ENCODE peak calls at places on chromosomes 12 and 14, in six cellular contexts. W is HepG2, L is GM12878, M is SK-N-SH, V is K562, I is H1. N is an unnamed sample.
A peak's percentile ranks its signal among the peaks of the same experiment; 100 is the strongest.

GRCh38 chr12:53299101-53299453 is 418 bp upstream of the MYG1 start:
- DNase-seq in M (no peak), I (no peak), L (no peak), W (peak; percentile 23), V (no peak), N (peak; percentile 29)

GRCh38 chr14:34797747-34798583 is 77.2 kb downstream of the BAZ1A start:
- DNase-seq in L (no peak), I (no peak), V (no peak), W (peak; percentile 98), M (no peak), N (no peak)

GRCh38 chr14:63854330-63854729 is 1.5 kb downstream of the SYNE2 start:
- DNase-seq in V (no peak), M (no peak), I (no peak), L (no peak), W (no peak), N (no peak)

GRCh38 chr12:70091021-70091521 is 152.2 kb upstream of the CNOT2 start:
- DNase-seq in L (no peak), W (no peak), V (peak; percentile 7), I (no peak), M (no peak), N (no peak)

GRCh38 chr12:53500119-53500775 is 836 bp upstream of the TARBP2 start:
- DNase-seq in V (peak; percentile 97), L (no peak), W (peak; percentile 44), I (no peak), M (peak; percentile 91), N (no peak)

GRCh38 chr12:80412343-80412953 is 31.6 kb upstream of the PTPRQ start:
- DNase-seq in L (no peak), W (peak; percentile 40), I (no peak), M (peak; percentile 30), V (peak; percentile 25), N (peak; percentile 45)

GRCh38 chr12:52274521-52274920 is at the start of gene KRT86:
- DNase-seq in I (no peak), L (no peak), W (no peak), M (no peak), V (no peak), N (no peak)

GRCh38 chr14:92946847-92947545 is 24.0 kb downstream of the CHGA start:
- DNase-seq in I (no peak), W (no peak), M (no peak), L (no peak), V (no peak), N (no peak)

GRCh38 chr14:96863327-96863985 is 66.3 kb downstream of the VRK1 start:
- DNase-seq in L (no peak), W (no peak), I (no peak), M (no peak), V (no peak), N (no peak)

GRCh38 chr12:569803-570236 is 93.4 kb downstream of the NINJ2 start:
- DNase-seq in W (peak; percentile 66), I (no peak), V (peak; percentile 89), M (peak; percentile 98), L (no peak), N (peak; percentile 59)

GRCh38 chr12:64077922-64078321 is 144.2 kb downstream of the KICS2 start:
- DNase-seq in W (peak; percentile 6), V (no peak), L (no peak), I (no peak), M (no peak), N (no peak)

GRCh38 chr14:55749201-55749812 is 169.3 kb downstream of the KTN1 start:
- DNase-seq in M (no peak), I (no peak), W (no peak), L (no peak), V (no peak), N (no peak)

GRCh38 chr14:20714593-20715250 is 26.2 kb downstream of the ANG start:
- DNase-seq in L (no peak), W (no peak), V (no peak), M (no peak), I (no peak), N (no peak)

GRCh38 chr14:105145381-105146180 is 23.0 kb downstream of the JAG2 start:
- DNase-seq in V (no peak), L (no peak), I (no peak), W (no peak), M (peak; percentile 64), N (no peak)

GRCh38 chr14:68894802-68895201 is 84.3 kb downstream of the ACTN1 start:
- DNase-seq in I (no peak), V (no peak), W (no peak), L (no peak), M (no peak), N (no peak)

GRCh38 chr14:92254786-92255185 is 68.2 kb upstream of the SLC24A4 start:
- DNase-seq in L (no peak), M (no peak), I (no peak), W (no peak), V (no peak), N (no peak)

GRCh38 chr14:22084393-22085281 is 411.0 kb upstream of the OR4E1 start:
- DNase-seq in V (peak; percentile 9), L (peak; percentile 8), I (no peak), W (peak; percentile 76), M (peak; percentile 27), N (peak; percentile 49)

GRCh38 chr14:66379116-66379515 is 107.1 kb upstream of the CCDC196 start:
- DNase-seq in I (no peak), L (no peak), M (no peak), V (no peak), W (no peak), N (no peak)

GRCh38 chr14:61472025-61472672 is 150.8 kb downstream of the PRKCH start:
- DNase-seq in I (no peak), W (peak; percentile 90), L (no peak), V (no peak), M (peak; percentile 75), N (no peak)

GRCh38 chr14:49598182-49598478 is 610 bp upstream of the LRR1 start:
- DNase-seq in V (peak; percentile 12), M (peak; percentile 56), L (no peak), I (no peak), W (no peak), N (no peak)

GRCh38 chr12:89179245-89179644 is 173.1 kb downstream of the DUSP6 start:
- DNase-seq in I (no peak), V (no peak), M (no peak), W (no peak), L (no peak), N (no peak)

GRCh38 chr14:95319312-95320075 is at the start of gene CLMN:
- DNase-seq in M (peak; percentile 89), L (no peak), V (peak; percentile 87), W (no peak), I (no peak), N (peak; percentile 16)

GRCh38 chr14:35406811-35407630 is 2.5 kb upstream of the NFKBIA start:
- DNase-seq in I (no peak), V (peak; percentile 53), W (peak; percentile 87), M (peak; percentile 54), L (no peak), N (peak; percentile 56)

DNA sequence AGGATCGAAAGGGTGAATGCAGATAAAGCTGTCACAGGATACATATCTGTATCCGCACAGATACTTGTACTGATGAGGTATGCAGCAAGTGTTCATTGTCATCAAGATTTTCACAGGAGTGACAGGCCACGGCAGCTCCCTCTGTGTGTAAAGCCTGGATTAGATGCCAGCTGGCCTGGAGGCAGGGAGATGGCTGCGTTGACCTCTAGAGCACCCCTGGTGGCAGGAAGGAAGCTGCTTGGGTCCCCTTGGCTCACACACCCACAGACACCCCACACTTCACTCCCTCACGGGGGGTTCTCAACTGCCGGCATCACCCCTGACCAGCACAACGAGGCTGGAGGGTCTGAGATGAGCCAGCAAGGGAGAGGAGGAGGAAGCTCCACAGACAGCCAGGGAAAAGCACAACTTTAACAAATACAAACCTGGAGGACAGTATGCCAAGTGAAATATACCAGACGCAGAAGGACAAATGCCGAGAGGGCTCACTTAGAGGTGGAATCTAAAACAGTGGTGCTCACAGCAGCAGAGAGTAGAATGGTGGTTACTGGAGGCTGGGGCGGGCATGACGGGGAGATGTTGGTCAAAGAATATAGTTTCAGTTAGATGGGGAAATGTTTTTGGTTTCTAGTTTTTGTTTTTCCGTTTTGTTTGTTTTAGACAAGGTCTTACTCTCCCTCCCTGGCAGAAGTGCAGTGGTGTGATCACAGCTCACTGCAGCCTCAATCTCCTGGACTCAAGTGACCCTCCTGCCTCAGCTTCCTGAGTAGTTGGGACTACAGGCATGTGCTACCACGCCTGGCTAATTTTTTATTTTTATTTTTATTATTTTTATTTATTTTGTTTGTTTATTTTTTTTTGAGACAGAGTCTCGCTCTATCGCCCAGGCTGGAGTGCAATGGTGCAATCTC is 45.7 kb downstream of the TEAD4 start:
- DNase-seq in V (no peak), M (peak; percentile 85), W (no peak), I (no peak), L (no peak), N (no peak)
- TF ChIP-seq CTCF in V (peak; percentile 26), M (peak; percentile 50), W (peak; percentile 29), I (peak; percentile 45), L (peak; percentile 4), N (no peak)

DNA sequence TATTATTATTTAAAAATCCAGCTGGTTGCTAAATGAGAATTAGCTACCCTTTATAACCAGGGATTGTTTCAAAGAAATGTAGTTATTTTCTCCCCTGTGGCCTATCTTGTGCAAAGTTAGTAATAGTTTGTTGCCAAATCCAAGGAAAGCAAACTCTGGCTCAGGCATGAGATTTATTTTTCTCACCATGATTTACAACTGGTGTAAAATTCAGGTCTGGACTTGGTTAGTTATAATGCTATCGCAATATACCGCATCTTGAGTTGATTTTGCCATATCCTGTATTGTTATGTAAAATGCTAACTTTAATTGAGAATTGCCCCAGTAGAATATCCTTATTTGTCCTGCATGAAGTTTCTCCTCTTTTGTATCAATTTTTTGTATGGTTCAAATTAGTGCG is 135.4 kb downstream of the CRADD start:
- DNase-seq in V (no peak), L (no peak), M (no peak), I (no peak), W (no peak), N (no peak)
- TF ChIP-seq JUND in V (no peak), L (no peak), M (no peak), I (no peak), W (no peak), N (no peak)

GRCh38 chr12:124916370-124917134 is 2.1 kb upstream of the UBC start:
- DNase-seq in I (no peak), V (no peak), M (no peak), L (no peak), W (peak; percentile 96), N (peak; percentile 90)
- TF ChIP-seq POLR2AphosphoS5 in I (no peak), V (no peak), M (peak; percentile 42), L (peak; percentile 69), W (peak; percentile 53), N (peak; percentile 59)

DNA sequence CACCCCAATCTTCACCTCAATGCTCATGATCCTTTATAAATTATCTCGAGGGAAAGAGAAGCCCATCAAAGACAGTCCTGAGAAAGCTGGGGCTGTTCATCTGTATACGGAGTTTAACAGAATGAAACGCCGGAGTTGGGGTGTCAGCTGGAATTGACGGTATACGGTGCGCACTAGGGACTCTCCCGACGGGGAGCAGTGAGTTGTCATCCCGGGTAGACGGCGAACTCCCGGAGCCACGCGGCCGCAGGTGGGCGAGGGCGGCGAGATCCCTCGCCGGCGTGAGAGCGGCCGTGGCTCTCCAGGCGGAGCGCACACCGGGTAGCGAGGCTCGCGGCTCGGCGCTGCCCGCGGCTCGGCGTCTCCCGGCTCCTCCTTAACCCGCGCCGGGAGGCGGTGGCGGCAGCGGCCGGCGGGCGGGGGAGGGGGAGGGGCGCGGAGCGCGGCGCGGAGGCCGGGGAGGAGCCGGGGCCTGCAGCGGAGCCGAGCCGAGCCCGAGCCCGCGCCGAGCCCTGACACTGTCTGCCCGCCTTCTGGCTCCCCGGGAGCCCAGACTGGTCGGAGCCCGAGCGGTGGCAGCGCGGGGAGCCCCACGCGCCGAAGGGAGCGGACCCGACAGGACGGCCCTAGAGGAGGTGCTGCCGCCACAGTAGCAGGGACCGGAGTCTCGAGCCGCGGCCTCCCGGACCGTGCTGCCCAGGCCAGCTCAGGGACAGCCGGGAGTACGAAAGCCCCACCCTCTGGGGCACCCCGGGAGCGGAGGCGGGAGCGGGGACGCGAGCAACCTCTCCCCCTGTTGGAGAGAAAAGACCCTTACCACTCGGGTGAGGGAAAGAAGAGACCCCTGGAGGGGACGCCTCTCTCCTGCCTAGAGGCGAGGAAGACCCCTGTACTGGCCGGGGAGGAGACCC is at the start of gene FOXJ2:
- DNase-seq in L (no peak), M (peak; percentile 91), W (peak; percentile 11), I (no peak), V (peak; percentile 68), N (no peak)
- TF ChIP-seq CTCF in L (no peak), M (peak; percentile 20), W (no peak), I (no peak), V (no peak), N (no peak)